ENCODE peak calls at places on chromosomes 16 and 17, in seven cellular contexts. U is heart right ventricle, X is pancreas, G is colonic mucosa, L is heart left ventricle, P is neural progenitor cell, K is endodermal cell. F is an unnamed sample.

GRCh38 chr17:7889166-7889584 is 586 bp downstream of the CHD3 start:
- DNase-seq in U (peak), L (peak), G (peak), K (peak), P (peak), X (peak), F (peak)

GRCh38 chr17:2361361-2361760 is 24.1 kb downstream of the SGSM2 start:
- DNase-seq in P (no peak), X (no peak), U (no peak), L (no peak), K (no peak), G (no peak), F (no peak)

GRCh38 chr16:48330847-48331204 is 54.4 kb downstream of the SIAH1 start:
- DNase-seq in G (no peak), P (no peak), L (no peak), X (no peak), U (no peak), K (no peak), F (no peak)

GRCh38 chr17:77163001-77163400 is 22.2 kb downstream of the SEC14L1 start:
- DNase-seq in P (no peak), X (no peak), L (no peak), G (peak), U (no peak), K (no peak), F (peak)

GRCh38 chr17:63613663-63614062 is 8.6 kb upstream of the MAP3K3 start:
- DNase-seq in X (no peak), U (no peak), K (no peak), L (no peak), P (no peak), G (no peak), F (no peak)

GRCh38 chr16:87132361-87133014 is 184.7 kb downstream of the C16orf95 start:
- DNase-seq in X (no peak), L (no peak), K (no peak), P (peak), U (no peak), G (no peak), F (no peak)

GRCh38 chr17:68074279-68074678 is 38.7 kb downstream of the KPNA2 start:
- DNase-seq in K (no peak), X (no peak), G (no peak), L (no peak), P (no peak), U (no peak), F (no peak)

GRCh38 chr16:15574614-15574948 is 68.4 kb downstream of the MARF1 start:
- DNase-seq in G (no peak), L (no peak), K (no peak), P (no peak), U (no peak), X (no peak), F (no peak)

GRCh38 chr17:4506180-4506814 is 7.6 kb downstream of the SPNS2 start:
- DNase-seq in G (no peak), L (no peak), K (no peak), P (no peak), U (no peak), X (peak), F (no peak)
- H3K4me3 ChIP-seq in G (no peak), L (no peak), K (no peak), P (no peak), U (no peak), X (no peak), F (no peak)

GRCh38 chr16:56986361-56986760 is 3.0 kb upstream of the NLRC5 start:
- DNase-seq in L (no peak), K (no peak), U (no peak), P (no peak), G (no peak), X (no peak), F (no peak)
- H3K27ac ChIP-seq in L (peak), K (no peak), U (peak), P (no peak), G (no peak), X (no peak), F (peak)

DNA sequence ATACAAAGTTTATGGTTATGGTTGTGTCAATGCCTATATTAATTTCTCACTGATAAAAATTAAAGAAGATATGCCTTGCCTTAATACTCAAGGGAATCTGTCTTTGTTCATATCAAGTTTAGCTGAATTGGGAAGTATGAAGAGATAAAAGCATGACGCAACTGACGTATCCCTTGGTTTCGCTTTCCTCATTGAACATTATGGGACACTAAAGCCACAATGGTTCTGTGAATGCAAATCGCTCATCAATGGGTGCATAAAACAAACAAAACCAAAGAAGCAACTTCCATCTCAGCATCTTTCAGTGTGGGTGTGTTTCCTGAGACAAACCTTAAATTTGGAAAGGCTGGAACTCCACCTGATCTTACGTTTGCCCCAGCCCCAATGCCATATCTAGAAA is 108.2 kb downstream of the NPIPB5 start:
- DNase-seq in P (no peak), K (no peak), X (no peak), G (no peak), L (no peak), U (no peak), F (no peak)
- H3K4me3 ChIP-seq in P (no peak), K (no peak), X (no peak), G (no peak), L (no peak), U (no peak), F (no peak)

DNA sequence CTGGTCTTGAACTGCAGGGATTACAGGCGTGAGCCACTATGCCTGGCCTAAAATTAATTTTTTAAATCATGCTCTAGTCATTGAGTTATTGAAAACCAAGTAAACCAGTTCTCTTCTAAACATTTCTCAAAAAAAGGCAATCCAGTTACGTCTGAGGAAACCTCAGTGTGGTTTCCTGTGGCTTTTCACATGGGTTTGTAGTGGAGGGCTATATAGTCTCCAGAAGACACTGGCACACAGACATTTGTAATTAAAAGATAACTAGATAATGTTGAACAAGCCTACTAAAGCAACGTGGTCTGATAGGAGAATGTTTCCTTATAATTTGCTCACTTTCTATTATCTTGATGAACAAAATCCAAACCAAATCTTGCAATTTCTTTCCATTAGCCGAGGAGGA is 5.2 kb upstream of the TOB1 start:
- DNase-seq in K (no peak), P (no peak), U (no peak), X (no peak), G (no peak), L (no peak), F (peak)
- H3K27ac ChIP-seq in K (no peak), P (no peak), U (peak), X (peak), G (no peak), L (peak), F (no peak)

GRCh38 chr17:34398990-34399389 is 36.0 kb upstream of the CCL1 start:
- DNase-seq in G (no peak), U (no peak), X (no peak), K (no peak), P (no peak), L (no peak), F (no peak)
- H3K4me3 ChIP-seq in G (no peak), U (no peak), X (no peak), K (no peak), P (no peak), L (no peak), F (no peak)

GRCh38 chr17:55584055-55584685 is 72.9 kb upstream of the SMIM36 start:
- DNase-seq in U (no peak), X (no peak), L (no peak), G (no peak), P (no peak), K (no peak), F (no peak)

GRCh38 chr17:55584861-55585260 is 73.6 kb upstream of the SMIM36 start:
- DNase-seq in G (no peak), K (no peak), X (no peak), P (no peak), U (no peak), L (no peak), F (no peak)

GRCh38 chr17:55580596-55581133 is 69.4 kb upstream of the SMIM36 start:
- DNase-seq in L (no peak), X (no peak), K (no peak), G (no peak), P (no peak), U (no peak), F (no peak)

GRCh38 chr17:55585629-55586028 is 74.4 kb upstream of the SMIM36 start:
- DNase-seq in U (no peak), X (no peak), L (no peak), K (no peak), G (no peak), P (no peak), F (no peak)

GRCh38 chr17:55582910-55583309 is 71.7 kb upstream of the SMIM36 start:
- DNase-seq in K (no peak), L (no peak), X (no peak), U (no peak), P (no peak), G (no peak), F (no peak)
- H3K27ac ChIP-seq in K (no peak), L (no peak), X (no peak), U (no peak), P (no peak), G (no peak), F (no peak)

DNA sequence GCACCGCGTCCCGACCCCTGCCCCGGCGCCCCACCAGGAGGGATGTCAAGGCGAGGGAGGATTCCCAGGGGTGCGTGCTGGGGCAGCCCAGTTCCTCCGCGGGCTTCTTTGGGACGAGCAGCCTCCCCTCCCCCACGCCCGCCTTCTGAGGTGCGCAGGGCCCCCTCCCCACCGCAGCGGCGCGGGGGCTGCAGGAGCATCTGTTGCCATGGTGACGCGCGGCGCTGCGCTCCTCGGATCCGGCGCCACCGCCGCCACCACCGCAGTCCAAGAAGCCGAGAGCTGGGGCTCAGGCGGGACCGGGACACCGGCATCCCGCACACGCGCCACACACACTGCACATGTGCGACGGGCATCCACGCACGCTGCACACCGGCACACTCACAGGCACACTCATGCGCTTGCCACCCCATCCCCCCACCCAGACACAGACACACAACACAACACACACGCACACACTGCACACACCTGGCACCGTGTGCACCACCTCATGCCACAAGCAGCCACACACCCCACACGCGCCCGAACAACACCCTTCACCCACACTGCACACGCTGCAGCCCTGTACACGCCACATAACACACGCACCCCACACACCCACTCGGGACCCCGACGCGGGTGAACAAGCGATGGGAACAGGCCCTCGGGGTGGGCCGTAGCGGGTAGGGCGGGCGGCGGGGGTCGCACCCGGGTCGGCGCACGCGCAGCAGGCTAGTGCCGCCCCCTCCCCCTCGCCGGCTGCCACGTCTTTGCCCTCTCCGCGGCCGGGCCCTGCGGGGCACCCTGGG is 17.0 kb downstream of the ENPP7 start:
- DNase-seq in X (no peak), G (no peak), P (peak), K (peak), L (no peak), U (no peak), F (no peak)
- H3K4me3 ChIP-seq in X (no peak), G (no peak), P (peak), K (peak), L (no peak), U (no peak), F (no peak)

GRCh38 chr17:48834973-48835372 is 4.1 kb downstream of the CALCOCO2 start:
- DNase-seq in L (no peak), K (no peak), G (no peak), X (no peak), U (no peak), P (no peak), F (no peak)

GRCh38 chr17:48835971-48836370 is 5.1 kb downstream of the CALCOCO2 start:
- DNase-seq in X (no peak), U (no peak), L (no peak), G (no peak), K (no peak), P (no peak), F (no peak)

GRCh38 chr17:48830840-48831548 is at the start of gene CALCOCO2:
- DNase-seq in P (peak), L (peak), X (peak), G (peak), U (peak), K (peak), F (peak)

GRCh38 chr17:48831549-48831883 is 681 bp downstream of the CALCOCO2 start:
- DNase-seq in P (no peak), L (no peak), X (no peak), U (no peak), K (no peak), G (no peak), F (no peak)

GRCh38 chr17:48832491-48832890 is 1.7 kb downstream of the CALCOCO2 start:
- DNase-seq in K (no peak), P (no peak), X (no peak), U (peak), L (peak), G (no peak), F (no peak)
- H3K27ac ChIP-seq in K (no peak), P (no peak), X (no peak), U (peak), L (peak), G (no peak), F (peak)

GRCh38 chr16:51884773-51885172 is 662.2 kb downstream of the TOX3 start:
- DNase-seq in P (no peak), K (no peak), X (no peak), L (no peak), G (no peak), U (no peak), F (no peak)
- H3K4me3 ChIP-seq in P (no peak), K (no peak), X (no peak), L (no peak), G (no peak), U (no peak), F (no peak)

F was measured in small intestine.